ENCODE peak calls at places on chromosome 3, in nine cellular contexts. G is sigmoid colon, V is fibroblast of mammary gland, Z is B cell, N is endothelial cell, U is PC-9, S is GM06990, A is kidney epithelial cell, L is RWPE1. I is an unnamed sample.

GRCh38 chr3:105518806-105519418 is 152.2 kb downstream of the ALCAM start:
- DNase-seq in L (peak; percentile 31), U (peak; percentile 22), N (peak; percentile 20), Z (peak; percentile 50), A (peak; percentile 16), G (no peak), S (peak; percentile 8), V (peak; percentile 78), I (peak; percentile 80)

GRCh38 chr3:32181370-32181769 is 57.1 kb upstream of the CMTM8 start:
- DNase-seq in S (no peak), L (no peak), U (no peak), V (no peak), Z (no peak), A (no peak), N (no peak), G (no peak), I (no peak)

GRCh38 chr3:136305879-136306278 is 55.7 kb downstream of the PCCB start:
- DNase-seq in U (peak; percentile 7), Z (no peak), N (no peak), V (peak; percentile 75), G (no peak), L (no peak), A (no peak), S (peak; percentile 14), I (peak; percentile 30)

GRCh38 chr3:182180646-182181385 is 469.1 kb downstream of the SOX2 start:
- DNase-seq in G (no peak), A (no peak), U (no peak), V (no peak), S (no peak), N (no peak), L (no peak), Z (no peak), I (no peak)

GRCh38 chr3:11551019-11551418 is 92.7 kb downstream of the VGLL4 start:
- DNase-seq in V (peak; percentile 41), S (no peak), A (no peak), Z (no peak), N (no peak), G (peak; percentile 49), L (no peak), U (no peak), I (no peak)

GRCh38 chr3:43345246-43345645 is 58.9 kb downstream of the SNRK start:
- DNase-seq in G (no peak), S (no peak), N (no peak), L (no peak), V (no peak), U (no peak), Z (no peak), A (no peak), I (no peak)

GRCh38 chr3:195241592-195242355 is 29.2 kb downstream of the XXYLT1 start:
- DNase-seq in L (no peak), V (no peak), A (no peak), S (no peak), G (no peak), Z (no peak), N (no peak), U (no peak), I (no peak)

GRCh38 chr3:161552984-161553383 is 56.4 kb downstream of the OTOL1 start:
- DNase-seq in N (no peak), Z (no peak), V (no peak), S (no peak), G (no peak), L (no peak), U (no peak), A (no peak), I (no peak)

GRCh38 chr3:45272828-45273470 is 46.9 kb upstream of the TMEM158 start:
- DNase-seq in N (no peak), S (no peak), U (peak; percentile 48), A (no peak), V (no peak), Z (no peak), L (no peak), G (no peak), I (no peak)

GRCh38 chr3:114093596-114093995 is 37.1 kb downstream of the QTRT2 start:
- DNase-seq in S (no peak), L (peak; percentile 56), Z (no peak), A (peak; percentile 72), V (peak; percentile 83), U (peak; percentile 56), G (peak; percentile 63), N (no peak), I (no peak)

GRCh38 chr3:187327827-187328226 is 36.3 kb upstream of the MASP1 start:
- DNase-seq in V (no peak), U (no peak), L (no peak), A (no peak), S (no peak), G (no peak), Z (no peak), N (no peak), I (no peak)

GRCh38 chr3:145785650-145786049 is 375.3 kb downstream of the PLOD2 start:
- DNase-seq in N (no peak), Z (no peak), G (no peak), V (no peak), A (no peak), L (no peak), S (no peak), U (no peak), I (no peak)

GRCh38 chr3:30644615-30645014 is 38.2 kb downstream of the TGFBR2 start:
- DNase-seq in V (peak; percentile 67), S (peak; percentile 43), N (no peak), L (no peak), Z (no peak), G (peak; percentile 92), U (no peak), A (no peak), I (peak; percentile 64)

GRCh38 chr3:135238866-135239434 is 443.9 kb downstream of the EPHB1 start:
- DNase-seq in S (no peak), G (no peak), N (no peak), A (no peak), V (no peak), Z (no peak), U (no peak), L (no peak), I (no peak)

GRCh38 chr3:178310833-178311380 is 225.3 kb upstream of the KCNMB2 start:
- DNase-seq in G (no peak), L (no peak), A (no peak), U (no peak), Z (no peak), S (no peak), V (no peak), N (no peak), I (no peak)

DNA sequence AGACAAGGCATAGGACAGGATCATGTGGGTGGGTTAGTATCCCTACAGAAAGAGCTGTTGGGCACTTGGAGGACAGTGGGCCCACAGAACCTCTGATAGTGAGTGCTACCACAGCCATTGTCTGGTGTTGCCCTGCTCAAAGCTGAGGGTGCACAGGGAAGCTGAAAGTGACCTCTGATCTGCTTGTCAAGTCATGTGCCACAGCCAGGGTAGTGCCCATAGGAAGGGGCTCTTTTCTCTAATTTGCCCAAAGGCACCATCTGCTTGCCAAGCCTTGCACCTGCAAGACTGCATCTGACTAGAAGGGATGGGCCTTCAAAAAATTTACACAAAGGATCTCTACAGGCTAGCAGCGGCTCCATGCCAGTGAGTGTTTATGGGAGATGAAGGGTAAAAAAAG is 87.4 kb upstream of the GSK3B start:
- DNase-seq in L (no peak), S (no peak), U (no peak), A (no peak), V (no peak), Z (no peak), G (no peak), N (no peak), I (peak; percentile 8)
- TF ChIP-seq CTCF in L (no peak), S (no peak), U (peak; percentile 17), A (no peak), V (no peak), Z (no peak), G (no peak), N (no peak), I (no peak)

DNA sequence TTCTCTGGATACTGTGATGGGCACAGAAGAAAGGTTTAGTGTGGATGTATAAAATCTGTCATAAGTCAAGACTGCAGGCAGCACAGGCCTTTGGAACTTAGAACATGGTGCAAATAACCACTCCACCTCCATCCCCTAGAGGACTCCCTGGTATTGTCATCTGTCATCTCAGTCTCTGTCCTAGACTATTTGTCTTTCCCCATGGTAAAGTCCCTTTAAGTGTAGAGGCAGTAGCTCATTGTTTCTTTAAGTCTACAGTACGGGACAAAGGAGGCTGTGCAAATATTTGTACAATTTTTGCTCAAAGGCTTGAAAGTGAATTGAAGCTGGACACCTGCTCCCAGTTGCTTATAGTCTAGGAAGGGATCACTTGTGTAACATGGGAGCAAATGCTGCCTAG is 3.2 kb upstream of the PXYLP1 start:
- DNase-seq in A (no peak), U (no peak), G (no peak), V (no peak), S (no peak), N (no peak), L (no peak), Z (no peak), I (no peak)
- TF ChIP-seq CTCF in A (no peak), U (no peak), G (no peak), V (no peak), S (peak; percentile 4), N (no peak), L (no peak), Z (no peak), I (no peak)

GRCh38 chr3:102531686-102532085 is 96.9 kb downstream of the ZPLD1 start:
- DNase-seq in S (no peak), L (peak; percentile 4), V (no peak), Z (no peak), G (no peak), A (no peak), N (no peak), U (no peak), I (no peak)

GRCh38 chr3:102526865-102527264 is 92.0 kb downstream of the ZPLD1 start:
- DNase-seq in U (no peak), S (no peak), L (no peak), A (no peak), G (no peak), N (no peak), V (no peak), Z (no peak), I (no peak)

GRCh38 chr3:102528727-102529126 is 93.9 kb downstream of the ZPLD1 start:
- DNase-seq in N (no peak), V (no peak), Z (no peak), A (no peak), S (no peak), L (no peak), G (no peak), U (no peak), I (no peak)

GRCh38 chr3:102530443-102531195 is 95.8 kb downstream of the ZPLD1 start:
- DNase-seq in A (no peak), G (no peak), N (no peak), S (no peak), V (peak; percentile 36), L (peak; percentile 31), U (peak; percentile 41), Z (no peak), I (no peak)

GRCh38 chr3:102529452-102529851 is 94.6 kb downstream of the ZPLD1 start:
- DNase-seq in G (no peak), L (peak; percentile 15), N (peak; percentile 8), V (peak; percentile 40), U (no peak), Z (no peak), A (no peak), S (no peak), I (peak; percentile 11)
- TF ChIP-seq CTCF in G (peak; percentile 2), L (no peak), N (no peak), V (peak; percentile 53), U (peak; percentile 18), Z (no peak), A (peak; percentile 54), S (no peak), I (no peak)

DNA sequence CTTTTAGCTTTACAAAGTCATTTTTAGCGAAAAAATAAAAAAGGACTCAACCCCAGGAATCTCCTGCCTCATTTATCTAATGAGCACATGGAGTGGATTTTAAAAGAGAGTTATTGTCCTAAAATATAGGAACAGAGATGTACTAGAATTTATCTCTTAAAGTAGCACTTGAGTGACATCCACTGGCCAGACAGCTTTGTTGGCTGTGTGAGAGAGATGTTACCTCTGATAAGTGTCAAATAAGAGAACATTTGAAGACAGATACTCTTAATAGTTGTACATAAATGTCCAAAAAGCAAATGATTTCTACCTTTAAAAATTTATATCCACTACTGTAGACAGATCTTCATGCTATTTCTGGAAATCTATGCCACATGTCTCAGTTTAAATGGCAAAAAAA is 12.3 kb upstream of the MFSD1 start:
- DNase-seq in L (peak; percentile 28), G (no peak), A (no peak), N (no peak), V (peak; percentile 78), Z (no peak), U (peak; percentile 30), S (no peak), I (peak; percentile 14)
- TF ChIP-seq CTCF in L (peak; percentile 21), G (no peak), A (peak; percentile 29), N (no peak), V (peak; percentile 56), Z (no peak), U (peak; percentile 73), S (no peak), I (peak; percentile 10)

I was measured in GM12865.